ENCODE peak calls at places on chromosomes 12 and 14, in nine cellular contexts. J is dorsolateral prefrontal cortex; O is heart right ventricle; E is fibroblast of lung; L is naive thymus-derived CD4-positive, alpha-beta T cell; P is body of pancreas; D is suprapubic skin; Q is CD8-positive, alpha-beta memory T cell; C is H1. U is an unnamed sample.

GRCh38 chr12:15151141-15152091 is 69.8 kb downstream of the RERG start:
- DNase-seq in J (no peak), O (peak), E (peak), L (no peak), P (peak), D (no peak), Q (no peak), C (no peak), U (no peak)

GRCh38 chr12:9392842-9393241 is 184.6 kb upstream of the PZP start:
- DNase-seq in J (no peak), O (no peak), E (no peak), L (no peak), P (no peak), D (no peak), Q (no peak), C (no peak), U (no peak)

GRCh38 chr14:104247336-104248202 is 109.2 kb downstream of the KIF26A start:
- DNase-seq in J (peak), O (no peak), E (no peak), L (no peak), P (no peak), D (peak), Q (no peak), C (no peak), U (peak)

GRCh38 chr12:6605425-6606330 is 1.5 kb downstream of the CHD4 start:
- DNase-seq in J (peak), O (peak), E (peak), L (peak), P (peak), D (peak), Q (peak), C (no peak), U (no peak)

GRCh38 chr12:82361461-82361915 is 3.2 kb downstream of the METTL25 start:
- DNase-seq in J (no peak), O (no peak), E (no peak), L (no peak), P (no peak), D (no peak), Q (no peak), C (no peak), U (no peak)

GRCh38 chr12:98896938-98897337 is 251.8 kb downstream of the APAF1 start:
- DNase-seq in J (no peak), O (no peak), E (peak), L (no peak), P (no peak), D (no peak), Q (no peak), C (no peak), U (no peak)

GRCh38 chr14:94542811-94543449 is 18.3 kb upstream of the SERPINA4 start:
- DNase-seq in J (no peak), O (no peak), E (no peak), L (no peak), P (no peak), D (no peak), Q (no peak), C (no peak), U (no peak)

GRCh38 chr12:88001327-88001726 is 27.9 kb downstream of the C12orf50 start:
- DNase-seq in J (no peak), O (no peak), E (no peak), L (no peak), P (no peak), D (no peak), Q (no peak), C (no peak), U (no peak)

GRCh38 chr12:93137656-93138612 is 208.8 kb upstream of the EEA1 start:
- DNase-seq in J (no peak), O (no peak), E (peak), L (no peak), P (peak), D (no peak), Q (no peak), C (no peak), U (no peak)

GRCh38 chr12:123022205-123022604 is 41.7 kb downstream of the ARL6IP4 start:
- DNase-seq in J (no peak), O (no peak), E (no peak), L (no peak), P (no peak), D (no peak), Q (no peak), C (no peak), U (peak)

GRCh38 chr12:8948711-8949524 is 527 bp downstream of the M6PR start:
- DNase-seq in J (no peak), O (peak), E (peak), L (no peak), P (peak), D (no peak), Q (no peak), C (no peak), U (no peak)

GRCh38 chr12:110135012-110135411 is 10.9 kb downstream of the IFT81 start:
- DNase-seq in J (no peak), O (no peak), E (peak), L (no peak), P (no peak), D (no peak), Q (no peak), C (no peak), U (no peak)

GRCh38 chr12:20798561-20798960 is 11.9 kb upstream of the SLCO1B3 start:
- DNase-seq in J (no peak), O (no peak), E (peak), L (no peak), P (no peak), D (no peak), Q (no peak), C (no peak), U (no peak)

GRCh38 chr12:130816055-130816454 is 23.0 kb downstream of the STX2 start:
- DNase-seq in J (no peak), O (no peak), E (no peak), L (no peak), P (no peak), D (no peak), Q (no peak), C (no peak), U (no peak)

GRCh38 chr14:56972948-56973347 is 162.7 kb upstream of the OTX2 start:
- DNase-seq in J (no peak), O (no peak), E (no peak), L (no peak), P (no peak), D (no peak), Q (no peak), C (no peak), U (no peak)

GRCh38 chr14:57998731-57999130 is 132.8 kb upstream of the SLC35F4 start:
- DNase-seq in J (no peak), O (no peak), E (no peak), L (no peak), P (no peak), D (no peak), Q (no peak), C (no peak), U (no peak)

GRCh38 chr14:49920935-49921334 is 28.1 kb downstream of the ARF6 start:
- DNase-seq in J (no peak), O (no peak), E (no peak), L (no peak), P (no peak), D (no peak), Q (no peak), C (no peak), U (no peak)

GRCh38 chr14:53553221-53553620 is 400.1 kb upstream of the DDHD1 start:
- DNase-seq in J (no peak), O (no peak), E (no peak), L (no peak), P (no peak), D (no peak), Q (no peak), C (no peak), U (no peak)

GRCh38 chr14:24080888-24081738 is 9.8 kb downstream of the CPNE6 start:
- DNase-seq in J (no peak), O (peak), E (peak), L (peak), P (peak), D (no peak), Q (peak), C (no peak), U (peak)

GRCh38 chr12:122951406-122951805 is 14.9 kb downstream of the ABCB9 start:
- DNase-seq in J (no peak), O (no peak), E (peak), L (no peak), P (no peak), D (no peak), Q (no peak), C (no peak), U (no peak)

GRCh38 chr12:43836455-43836989 is 641 bp downstream of the TMEM117 start:
- DNase-seq in J (no peak), O (peak), E (peak), L (peak), P (peak), D (no peak), Q (no peak), C (no peak), U (no peak)

GRCh38 chr12:110010853-110011835 is 11.9 kb downstream of the ANKRD13A start:
- DNase-seq in J (no peak), O (no peak), E (no peak), L (no peak), P (no peak), D (no peak), Q (no peak), C (no peak), U (no peak)

GRCh38 chr14:26385302-26385701 is 212.5 kb downstream of the NOVA1 start:
- DNase-seq in J (no peak), O (no peak), E (no peak), L (no peak), P (no peak), D (no peak), Q (no peak), C (no peak), U (no peak)
- H3K27ac ChIP-seq in J (no peak), O (no peak), E (no peak), L (no peak), P (no peak), D (no peak), Q (no peak), C (no peak), U (no peak)

DNA sequence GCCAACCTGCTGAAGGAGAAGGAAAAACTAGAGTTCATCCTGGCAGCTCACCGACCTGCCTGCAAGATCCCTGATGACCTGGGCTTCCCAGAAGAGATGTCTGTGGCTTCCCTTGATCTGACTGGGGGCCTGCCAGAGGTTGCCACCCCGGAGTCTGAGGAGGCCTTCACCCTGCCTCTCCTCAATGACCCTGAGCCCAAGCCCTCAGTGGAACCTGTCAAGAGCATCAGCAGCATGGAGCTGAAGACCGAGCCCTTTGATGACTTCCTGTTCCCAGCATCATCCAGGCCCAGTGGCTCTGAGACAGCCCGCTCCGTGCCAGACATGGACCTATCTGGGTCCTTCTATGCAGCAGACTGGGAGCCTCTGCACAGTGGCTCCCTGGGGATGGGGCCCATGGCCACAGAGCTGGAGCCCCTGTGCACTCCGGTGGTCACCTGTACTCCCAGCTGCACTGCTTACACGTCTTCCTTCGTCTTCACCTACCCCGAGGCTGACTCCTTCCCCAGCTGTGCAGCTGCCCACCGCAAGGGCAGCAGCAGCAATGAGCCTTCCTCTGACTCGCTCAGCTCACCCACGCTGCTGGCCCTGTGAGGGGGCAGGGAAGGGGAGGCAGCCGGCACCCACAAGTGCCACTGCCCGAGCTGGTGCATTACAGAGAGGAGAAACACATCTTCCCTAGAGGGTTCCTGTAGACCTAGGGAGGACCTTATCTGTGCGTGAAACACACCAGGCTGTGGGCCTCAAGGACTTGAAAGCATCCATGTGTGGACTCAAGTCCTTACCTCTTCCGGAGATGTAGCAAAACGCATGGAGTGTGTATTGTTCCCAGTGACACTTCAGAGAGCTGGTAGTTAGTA is 2.4 kb downstream of the FOS start:
- DNase-seq in J (no peak), O (no peak), E (peak), L (peak), P (peak), D (peak), Q (no peak), C (no peak), U (no peak)
- H3K27ac ChIP-seq in J (peak), O (no peak), E (no peak), L (no peak), P (no peak), D (peak), Q (no peak), C (no peak), U (no peak)

GRCh38 chr12:121538699-121539061 is 42.1 kb downstream of the KDM2B start:
- DNase-seq in J (no peak), O (no peak), E (peak), L (no peak), P (peak), D (no peak), Q (no peak), C (no peak), U (no peak)
- H3K27ac ChIP-seq in J (no peak), O (no peak), E (no peak), L (peak), P (peak), D (no peak), Q (peak), C (no peak), U (no peak)

GRCh38 chr14:61350871-61351270 is 29.5 kb downstream of the PRKCH start:
- DNase-seq in J (no peak), O (no peak), E (no peak), L (no peak), P (no peak), D (no peak), Q (no peak), C (no peak), U (no peak)
- H3K27ac ChIP-seq in J (no peak), O (no peak), E (no peak), L (peak), P (no peak), D (no peak), Q (peak), C (no peak), U (no peak)

GRCh38 chr12:101276433-101276832 is 3.5 kb upstream of the UTP20 start:
- DNase-seq in J (no peak), O (no peak), E (no peak), L (no peak), P (no peak), D (no peak), Q (no peak), C (no peak), U (no peak)

GRCh38 chr12:101280006-101280505 is at the start of gene UTP20:
- DNase-seq in J (peak), O (peak), E (peak), L (peak), P (peak), D (peak), Q (peak), C (peak), U (peak)

DNA sequence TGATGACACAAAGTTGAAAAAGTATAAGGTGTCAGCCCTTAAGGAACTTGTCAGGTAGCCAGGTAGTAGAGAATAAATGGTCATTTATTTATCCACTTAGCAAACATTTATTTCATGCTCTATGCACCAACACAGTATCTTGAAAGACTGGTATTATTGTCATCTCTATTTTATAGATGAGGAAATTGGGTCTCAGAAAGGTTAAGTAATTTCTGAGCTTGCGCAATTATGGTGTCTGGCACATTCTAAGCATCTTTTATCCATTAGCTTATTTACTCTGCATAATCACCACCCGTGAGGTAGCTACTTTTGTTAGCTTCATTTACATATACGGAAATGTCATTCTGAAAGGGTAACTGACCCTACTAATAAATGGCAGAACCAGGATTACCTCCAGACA is 2.5 kb upstream of the UTP20 start:
- DNase-seq in J (no peak), O (no peak), E (no peak), L (no peak), P (no peak), D (no peak), Q (no peak), C (no peak), U (no peak)
- H3K27ac ChIP-seq in J (no peak), O (no peak), E (no peak), L (no peak), P (no peak), D (no peak), Q (no peak), C (no peak), U (no peak)

GRCh38 chr14:69771136-69771535 is 4.2 kb downstream of the SRSF5 start:
- DNase-seq in J (no peak), O (no peak), E (no peak), L (no peak), P (no peak), D (no peak), Q (no peak), C (no peak), U (no peak)

GRCh38 chr14:69773571-69774276 is 6.8 kb downstream of the SRSF5 start:
- DNase-seq in J (no peak), O (no peak), E (no peak), L (no peak), P (no peak), D (no peak), Q (no peak), C (no peak), U (no peak)

GRCh38 chr14:69775012-69775411 is 8.1 kb downstream of the SRSF5 start:
- DNase-seq in J (no peak), O (no peak), E (no peak), L (no peak), P (no peak), D (no peak), Q (no peak), C (no peak), U (no peak)

GRCh38 chr14:69770559-69770958 is 3.6 kb downstream of the SRSF5 start:
- DNase-seq in J (no peak), O (no peak), E (no peak), L (no peak), P (no peak), D (no peak), Q (no peak), C (no peak), U (no peak)

DNA sequence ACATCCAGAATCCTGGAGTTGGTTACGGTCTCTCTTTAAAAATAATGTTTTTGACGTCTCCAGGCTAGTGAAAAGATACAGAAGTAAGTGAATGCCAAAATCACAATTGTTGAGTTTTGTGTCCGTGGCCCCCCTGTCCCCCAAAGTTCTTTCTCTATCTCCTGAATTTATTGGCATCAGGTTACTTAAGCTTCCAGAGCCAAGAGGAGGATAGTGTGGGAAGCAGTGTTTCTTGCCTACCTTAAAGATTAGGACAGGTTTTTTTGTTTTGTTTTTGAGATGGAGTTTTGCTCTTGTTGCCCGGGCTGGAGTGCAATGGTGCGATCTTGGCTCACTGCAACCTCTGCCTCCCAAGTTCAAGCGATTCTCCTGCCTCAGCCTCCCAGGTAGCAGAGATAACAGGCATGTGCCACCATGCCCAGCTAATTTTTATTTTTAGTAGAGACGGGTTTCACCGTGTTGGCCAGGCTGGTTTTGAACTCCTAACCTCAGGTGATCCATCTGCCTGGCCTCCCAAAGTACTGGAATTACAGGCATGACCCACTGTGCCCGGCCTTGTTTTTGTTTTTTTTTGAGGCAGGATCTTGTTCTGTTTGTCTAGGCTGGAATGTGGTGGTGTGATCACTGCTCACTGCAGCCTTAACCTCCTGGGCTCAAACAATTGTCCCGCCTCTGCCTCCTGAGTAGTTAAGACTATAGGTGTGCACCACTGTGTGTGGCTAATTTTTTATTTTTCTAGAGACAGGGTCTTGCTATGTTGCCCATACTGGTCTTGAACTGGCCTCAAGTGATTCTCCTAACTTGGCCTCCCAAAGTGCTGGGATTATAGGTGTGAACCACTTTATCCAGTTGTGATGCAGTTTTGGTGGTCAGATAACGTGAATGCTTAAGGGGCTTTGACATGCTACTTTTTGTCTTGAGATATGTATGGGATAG is 5.4 kb downstream of the SRSF5 start:
- DNase-seq in J (no peak), O (no peak), E (no peak), L (no peak), P (no peak), D (no peak), Q (no peak), C (no peak), U (no peak)
- H3K27ac ChIP-seq in J (no peak), O (no peak), E (no peak), L (no peak), P (no peak), D (no peak), Q (no peak), C (no peak), U (no peak)